ENCODE peak calls at places on chromosomes 16 and 17, in six cellular contexts. D is A549, C is cardiac muscle cell, N is fibroblast of mammary gland, W is tibial nerve, I is HCT116. H is an unnamed sample.
A peak's percentile ranks its signal among the peaks of the same experiment; 100 is the strongest.

GRCh38 chr16:5884996-5885395 is 787.4 kb upstream of the EEF2KMT start:
- DNase-seq in D (no peak), C (no peak), N (no peak), W (no peak), I (no peak), H (no peak)

GRCh38 chr16:11677959-11678881 is 10.0 kb downstream of the SNN start:
- DNase-seq in D (no peak), C (no peak), N (no peak), W (no peak), I (no peak), H (no peak)

GRCh38 chr17:50147841-50148225 is 2.6 kb downstream of the PPP1R9B start:
- DNase-seq in D (no peak), C (peak; percentile 56), N (no peak), W (no peak), I (no peak), H (no peak)

GRCh38 chr16:27199747-27200146 is 3.6 kb upstream of the KDM8 start:
- DNase-seq in D (no peak), C (no peak), N (no peak), W (no peak), I (no peak), H (no peak)

GRCh38 chr16:28110479-28110878 is 47.0 kb upstream of the GSG1L start:
- DNase-seq in D (no peak), C (peak; percentile 48), N (no peak), W (peak; percentile 25), I (no peak), H (no peak)

GRCh38 chr16:86926695-86927094 is 348.3 kb downstream of the FOXL1 start:
- DNase-seq in D (no peak), C (no peak), N (no peak), W (no peak), I (no peak), H (no peak)

GRCh38 chr17:57860414-57860999 is 10.7 kb upstream of the MRPS23 start:
- DNase-seq in D (no peak), C (no peak), N (no peak), W (no peak), I (no peak), H (no peak)

GRCh38 chr16:77399066-77399465 is 35.8 kb downstream of the ADAMTS18 start:
- DNase-seq in D (no peak), C (no peak), N (no peak), W (no peak), I (no peak), H (no peak)

GRCh38 chr17:34665803-34666763 is 86.7 kb downstream of the TMEM132E start:
- DNase-seq in D (no peak), C (no peak), N (no peak), W (no peak), I (no peak), H (no peak)

GRCh38 chr17:69690531-69690930 is 276.0 kb downstream of the MAP2K6 start:
- DNase-seq in D (no peak), C (no peak), N (no peak), W (no peak), I (no peak), H (peak; percentile 32)

GRCh38 chr17:7479139-7479388 is 367 bp downstream of the ZBTB4 start:
- DNase-seq in D (no peak), C (no peak), N (no peak), W (no peak), I (no peak), H (no peak)

GRCh38 chr17:29590979-29591736 is 1.7 kb upstream of the GIT1 start:
- DNase-seq in D (peak; percentile 91), C (peak; percentile 62), N (peak; percentile 65), W (peak; percentile 52), I (peak; percentile 48), H (peak; percentile 84)

GRCh38 chr16:75628351-75628750 is 5.3 kb upstream of the ADAT1 start:
- DNase-seq in D (no peak), C (no peak), N (no peak), W (no peak), I (no peak), H (no peak)

GRCh38 chr16:726188-726437 is 130 bp downstream of the CCDC78 start:
- DNase-seq in D (no peak), C (no peak), N (no peak), W (no peak), I (no peak), H (no peak)

GRCh38 chr17:81644976-81645952 is 8.3 kb downstream of the TSPAN10 start:
- DNase-seq in D (no peak), C (no peak), N (no peak), W (no peak), I (no peak), H (no peak)

GRCh38 chr16:67277294-67277998 is 1.9 kb upstream of the PLEKHG4 start:
- DNase-seq in D (peak; percentile 80), C (peak; percentile 98), N (peak; percentile 99), W (peak; percentile 28), I (peak; percentile 84), H (peak; percentile 99)

GRCh38 chr16:86343733-86344585 is 166.4 kb upstream of the FOXF1 start:
- DNase-seq in D (no peak), C (peak; percentile 59), N (no peak), W (no peak), I (no peak), H (peak; percentile 42)

GRCh38 chr17:6461246-6461645 is 17.0 kb downstream of the PIMREG start:
- DNase-seq in D (no peak), C (no peak), N (no peak), W (no peak), I (no peak), H (no peak)

GRCh38 chr17:30506423-30506822 is 29.2 kb downstream of the GOSR1 start:
- DNase-seq in D (no peak), C (no peak), N (no peak), W (no peak), I (no peak), H (no peak)

GRCh38 chr17:37791434-37791833 is 46.6 kb upstream of the HNF1B start:
- DNase-seq in D (peak; percentile 35), C (peak; percentile 23), N (peak; percentile 51), W (no peak), I (no peak), H (peak; percentile 28)

GRCh38 chr17:69335018-69335417 is 8.1 kb upstream of the ABCA5 start:
- DNase-seq in D (peak; percentile 39), C (peak; percentile 54), N (peak; percentile 52), W (no peak), I (peak; percentile 69), H (peak; percentile 78)

GRCh38 chr17:11404431-11404830 is 163.4 kb downstream of the SHISA6 start:
- DNase-seq in D (no peak), C (no peak), N (no peak), W (no peak), I (no peak), H (no peak)

DNA sequence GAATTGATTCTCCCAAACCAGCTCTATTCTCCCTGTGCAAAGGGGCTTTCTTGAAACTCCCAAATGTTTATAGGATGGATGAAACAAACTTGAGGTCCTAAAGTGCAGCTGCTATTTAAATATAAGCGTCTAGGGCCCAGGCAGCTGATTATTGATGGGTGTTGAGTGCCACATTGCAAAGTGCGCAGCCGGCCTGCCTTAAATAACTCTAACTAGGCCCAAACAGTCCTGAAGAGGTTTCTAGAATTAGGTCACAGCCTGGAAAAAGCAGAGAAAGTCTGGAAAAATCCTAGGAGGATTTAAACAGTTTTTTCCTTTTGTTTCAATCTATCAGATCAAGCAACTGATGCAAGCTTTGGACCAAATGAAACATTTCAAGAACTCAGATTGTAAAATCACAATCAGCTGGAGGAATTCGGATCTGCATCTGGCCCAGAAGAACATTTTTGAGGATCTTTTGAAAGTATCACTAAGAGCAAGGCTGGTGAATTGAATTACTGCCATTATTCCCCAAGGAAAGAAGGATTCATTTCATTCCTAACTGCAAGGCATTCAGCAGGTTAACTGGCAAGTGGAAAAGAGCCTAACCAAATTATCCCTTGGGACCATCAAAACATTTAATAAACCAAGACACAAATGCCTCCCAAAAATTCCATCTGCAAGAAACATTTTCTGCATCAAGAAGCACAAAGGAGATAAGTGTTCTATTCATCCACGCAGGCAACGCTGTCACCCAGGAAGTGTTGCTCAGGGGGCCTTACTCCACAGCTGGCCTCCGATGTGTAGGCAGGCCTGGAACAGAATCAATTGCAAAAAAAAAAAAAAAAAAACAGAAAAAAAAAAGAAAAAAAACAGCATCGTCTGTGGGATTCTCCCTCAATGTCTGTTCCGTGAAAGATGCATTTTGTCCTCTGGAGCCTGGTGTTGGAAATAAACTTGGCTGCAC is 46.1 kb downstream of the IRX3 start:
- DNase-seq in D (no peak), C (peak; percentile 28), N (peak; percentile 48), W (no peak), I (no peak), H (peak; percentile 14)
- H3K4me3 ChIP-seq in D (no peak overlapping the region), C (no peak overlapping the region), N (no peak overlapping the region), W (no peak overlapping the region), I (no peak overlapping the region), H (no peak overlapping the region)

DNA sequence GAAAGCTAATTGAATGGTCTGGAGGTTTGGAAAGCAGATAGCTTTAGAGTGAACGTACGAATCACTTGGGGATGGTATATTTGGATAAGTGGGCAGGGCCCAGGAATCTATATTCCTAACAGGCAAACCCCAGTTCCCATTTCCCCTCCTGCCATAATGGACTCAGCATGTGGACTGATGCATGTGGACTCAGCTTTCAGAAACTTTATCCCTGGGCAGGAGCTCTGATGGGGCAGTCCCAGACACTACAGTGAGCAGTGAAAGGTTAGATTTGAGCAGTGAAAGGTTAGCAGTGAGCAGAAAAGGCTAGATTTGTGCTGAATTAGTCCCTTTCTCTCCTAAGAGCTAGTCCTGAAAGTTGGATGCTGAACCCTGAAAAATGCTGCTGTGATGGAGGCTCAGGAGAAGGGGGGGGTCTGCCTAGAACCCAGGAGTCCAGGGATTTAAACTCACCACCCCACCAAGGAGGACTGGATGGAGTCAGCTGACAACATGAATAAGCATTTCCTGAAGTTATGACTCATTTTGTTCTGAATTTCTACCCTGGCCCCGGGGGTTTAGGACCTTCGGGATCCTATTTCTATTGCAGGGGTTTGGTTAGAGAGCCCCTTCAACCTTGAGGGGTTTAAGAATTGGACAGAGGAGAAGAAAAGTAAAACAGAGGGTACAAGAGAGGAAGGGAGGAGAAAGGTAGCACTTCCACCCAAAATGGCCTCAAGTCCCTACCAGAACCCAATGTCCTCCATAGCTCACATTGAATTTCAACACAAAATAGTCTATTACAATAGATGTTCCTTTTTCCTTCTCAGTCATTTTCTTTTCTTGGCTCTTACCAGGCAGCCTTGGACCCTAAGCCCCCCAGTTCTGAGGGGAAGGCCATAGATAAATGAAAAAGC is 10.3 kb upstream of the FZD2 start:
- DNase-seq in D (peak; percentile 58), C (peak; percentile 57), N (peak; percentile 61), W (no peak), I (no peak), H (peak; percentile 63)
- H3K4me3 ChIP-seq in D (no peak overlapping the region), C (no peak overlapping the region), N (no peak overlapping the region), W (no peak overlapping the region), I (no peak overlapping the region), H (no peak overlapping the region)

GRCh38 chr16:70653809-70654771 is 7.7 kb downstream of the IL34 start:
- DNase-seq in D (peak; percentile 41), C (peak; percentile 88), N (peak; percentile 84), W (peak; percentile 96), I (peak; percentile 67), H (peak; percentile 87)
- H3K4me3 ChIP-seq in D (peak overlapping the region; percentile 29), C (no peak overlapping the region), N (peak overlapping the region; percentile 48), W (peak overlapping the region; percentile 27), I (no peak overlapping the region), H (peak overlapping the region; percentile 16)

DNA sequence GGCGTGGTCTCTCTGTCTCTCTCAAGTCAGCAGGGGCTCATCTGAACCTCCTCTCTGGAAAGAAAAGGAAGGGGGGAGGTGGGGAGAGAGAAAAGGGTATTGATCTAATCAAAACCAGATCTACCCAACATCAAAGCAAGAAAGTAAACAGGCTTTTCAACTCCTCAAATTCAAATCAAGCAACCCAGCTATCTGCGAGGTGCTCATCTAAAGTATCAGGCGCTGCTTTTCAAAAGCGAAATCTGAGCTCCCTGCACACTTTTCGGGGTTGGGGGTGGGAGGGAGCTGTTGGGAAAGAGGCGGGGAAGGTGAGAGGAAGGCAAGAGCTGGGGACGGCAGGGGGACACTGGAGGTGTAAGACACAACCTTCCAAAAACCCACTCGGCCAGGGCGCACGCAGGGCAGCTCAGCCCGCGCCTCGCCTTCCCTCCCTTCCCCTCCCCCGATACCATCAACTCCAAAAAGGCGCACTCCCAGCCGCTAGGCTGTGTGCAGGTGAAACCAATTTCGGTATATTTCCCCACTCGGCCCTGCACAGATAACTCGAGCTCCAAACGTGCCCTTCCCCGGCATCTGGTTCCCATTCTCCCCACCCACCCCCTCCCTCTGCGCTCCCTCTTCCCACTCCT is 2.7 kb downstream of the AXIN2 start:
- DNase-seq in D (no peak), C (no peak), N (no peak), W (no peak), I (no peak), H (no peak)
- H3K4me3 ChIP-seq in D (peak overlapping the region; percentile 82), C (peak overlapping the region; percentile 100), N (peak overlapping the region; percentile 60), W (peak overlapping the region; percentile 74), I (peak overlapping the region; percentile 68), H (peak overlapping the region; percentile 66)